ENCODE peak calls at places on chromosomes 1 and 21, in four cellular contexts. S, J, T and U are unnamed samples.

GRCh38 chr1:39103321-39104157 is 77.4 kb downstream of the NDUFS5 start:
- DNase-seq in S (no peak), J (peak; percentile 87), T (no peak), U (no peak)

GRCh38 chr1:30425046-30425445 is 298.3 kb downstream of the MATN1 start:
- DNase-seq in S (no peak), J (no peak), T (no peak), U (no peak)

GRCh38 chr1:116105996-116106395 is 5.2 kb upstream of the MAB21L3 start:
- DNase-seq in S (no peak), J (no peak), T (no peak), U (no peak)

GRCh38 chr1:161962094-161962887 is 61.4 kb downstream of the OLFML2B start:
- DNase-seq in S (no peak), J (peak; percentile 87), T (no peak), U (no peak)

GRCh38 chr1:42933060-42933586 is 25.5 kb downstream of the SLC2A1 start:
- DNase-seq in S (no peak), J (no peak), T (no peak), U (no peak)

GRCh38 chr1:183847646-183848045 is 42.7 kb downstream of the RGL1 start:
- DNase-seq in S (no peak), J (no peak), T (no peak), U (no peak)

GRCh38 chr1:36486436-36487335 is 4.0 kb upstream of the CSF3R start:
- DNase-seq in S (no peak), J (no peak), T (no peak), U (peak; percentile 81)

GRCh38 chr1:22218618-22219250 is 75.8 kb upstream of the WNT4 start:
- DNase-seq in S (no peak), J (no peak), T (no peak), U (no peak)

GRCh38 chr1:117821782-117822447 is 107.5 kb downstream of the GDAP2 start:
- DNase-seq in S (no peak), J (peak; percentile 99), T (no peak), U (no peak)

GRCh38 chr1:153944005-153944821 is 2.3 kb downstream of the DENND4B start:
- DNase-seq in S (no peak), J (no peak), T (no peak), U (peak; percentile 55)

GRCh38 chr1:43864111-43865045 is 69.2 kb upstream of the ARTN start:
- DNase-seq in S (no peak), J (no peak), T (no peak), U (no peak)

GRCh38 chr1:230327892-230328284 is 98.2 kb downstream of the PGBD5 start:
- DNase-seq in S (no peak), J (no peak), T (no peak), U (no peak)

GRCh38 chr1:17485280-17485679 is 45.8 kb upstream of the RCC2 start:
- DNase-seq in S (no peak), J (peak; percentile 10), T (no peak), U (no peak)

GRCh38 chr1:3932156-3932555 is 32.1 kb upstream of the C1orf174 start:
- DNase-seq in S (no peak), J (no peak), T (no peak), U (no peak)

GRCh38 chr1:179230251-179230650 is 774 bp upstream of the ABL2 start:
- DNase-seq in S (no peak), J (peak; percentile 86), T (no peak), U (no peak)

GRCh38 chr1:184753093-184753492 is 1.6 kb downstream of the EDEM3 start:
- DNase-seq in S (no peak), J (no peak), T (no peak), U (no peak)

GRCh38 chr1:8082945-8083344 is 56.8 kb upstream of the ERRFI1 start:
- DNase-seq in S (no peak), J (peak; percentile 84), T (no peak), U (no peak)

GRCh38 chr1:220700591-220701179 is 10.5 kb downstream of the C1orf115 start:
- DNase-seq in S (no peak), J (no peak), T (no peak), U (no peak)

GRCh38 chr1:55140137-55140536 is 75.0 kb downstream of the USP24 start:
- DNase-seq in S (no peak), J (no peak), T (no peak), U (no peak)

GRCh38 chr1:151108331-151108730 is 37.8 kb downstream of the GABPB2 start:
- DNase-seq in S (no peak), J (no peak), T (no peak), U (no peak)

GRCh38 chr1:177082855-177083741 is 81.4 kb downstream of the ASTN1 start:
- DNase-seq in S (no peak), J (peak; percentile 2), T (no peak), U (no peak)

GRCh38 chr21:39641827-39642450 is 29.2 kb downstream of the B3GALT5 start:
- DNase-seq in S (no peak), J (no peak), T (no peak), U (no peak)

GRCh38 chr1:109193653-109194590 is 19.8 kb upstream of the SARS1 start:
- DNase-seq in S (peak; percentile 45), J (no peak), T (peak; percentile 23), U (peak; percentile 75)

GRCh38 chr1:33659641-33660040 is 187.2 kb downstream of the ZSCAN20 start:
- DNase-seq in S (no peak), J (no peak), T (no peak), U (no peak)

GRCh38 chr1:30321216-30321910 is 402.0 kb downstream of the MATN1 start:
- DNase-seq in S (no peak), J (no peak), T (no peak), U (no peak)

DNA sequence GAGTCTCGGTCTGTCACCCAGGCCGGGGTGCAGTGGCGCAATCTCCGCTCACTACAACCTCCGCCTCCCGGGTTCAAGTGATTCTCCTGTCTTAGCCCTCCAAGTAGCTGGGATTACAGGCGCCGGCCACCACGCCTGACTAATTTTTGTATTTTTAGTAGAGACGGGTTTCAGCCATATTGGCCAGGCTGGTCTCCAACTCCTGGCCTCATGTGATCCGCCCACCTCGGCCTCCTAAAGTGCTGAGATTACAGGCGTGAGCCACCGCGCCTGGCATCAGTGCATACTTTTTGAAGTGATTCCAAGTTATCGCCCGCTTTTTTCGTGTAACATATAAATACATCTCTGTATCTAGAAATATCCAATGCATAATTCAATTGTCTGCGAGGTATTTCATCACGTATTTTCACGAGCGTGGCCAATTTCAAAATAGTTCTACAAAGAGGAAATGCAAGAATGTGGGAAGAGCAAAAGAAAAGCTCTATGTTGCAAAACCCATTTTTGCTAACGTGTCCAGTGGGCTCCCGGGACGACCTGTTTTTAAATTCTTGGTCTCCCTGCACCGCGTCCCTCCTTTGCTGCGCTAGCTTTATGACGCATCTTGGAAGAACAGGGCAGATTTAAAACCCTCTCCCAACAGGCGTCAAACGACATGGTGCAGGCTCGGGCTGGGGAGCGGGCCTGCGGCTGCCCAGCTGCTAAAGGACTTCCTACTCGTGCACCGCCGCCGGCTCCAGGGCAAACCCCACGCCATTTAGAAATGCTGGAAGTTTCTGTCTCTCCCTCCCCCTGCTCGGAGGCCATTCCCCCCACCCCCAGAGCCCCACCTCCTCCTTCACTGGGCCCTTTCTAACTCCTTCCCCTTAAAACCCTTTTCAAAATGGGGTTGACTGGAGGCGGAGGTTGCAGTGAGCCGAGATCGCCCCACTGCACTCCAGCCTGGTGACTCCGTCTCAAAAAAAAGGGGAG is 918 bp upstream of the IFNGR2 start:
- DNase-seq in S (no peak), J (peak; percentile 71), T (no peak), U (peak; percentile 41)
- H3K4me1 ChIP-seq in S (peaks cover 25% of the 10 kb centered on the region), J (peaks cover 7% of the 10 kb centered on the region), T (peaks cover 37% of the 10 kb centered on the region), U (peaks cover 23% of the 10 kb centered on the region)

GRCh38 chr1:13764533-13764932 is 64.5 kb downstream of the PRDM2 start:
- DNase-seq in S (no peak), J (peak; percentile 56), T (no peak), U (no peak)
- H3K4me1 ChIP-seq in S (peaks cover 50% of the 10 kb centered on the region), J (peaks cover 17% of the 10 kb centered on the region), T (peaks cover 58% of the 10 kb centered on the region), U (peaks cover 25% of the 10 kb centered on the region)

GRCh38 chr1:203278885-203279406 is 26.4 kb upstream of the BTG2 start:
- DNase-seq in S (no peak), J (no peak), T (no peak), U (no peak)
- H3K4me1 ChIP-seq in S (peaks cover 38% of the 10 kb centered on the region), J (peaks cover 9% of the 10 kb centered on the region), T (peaks cover 29% of the 10 kb centered on the region), U (peaks cover 17% of the 10 kb centered on the region)

GRCh38 chr1:243471026-243471685 is 215.3 kb downstream of the SDCCAG8 start:
- DNase-seq in S (no peak), J (no peak), T (no peak), U (no peak)
- H3K4me1 ChIP-seq in S (no peaks in the 10 kb centered on the region), J (peaks cover 11% of the 10 kb centered on the region), T (no peaks in the 10 kb centered on the region), U (no peaks in the 10 kb centered on the region)

GRCh38 chr1:91697322-91698260 is 188.4 kb downstream of the TGFBR3 start:
- DNase-seq in S (peak; percentile 62), J (peak; percentile 79), T (peak; percentile 25), U (no peak)

GRCh38 chr1:91699339-91699970 is 186.5 kb downstream of the TGFBR3 start:
- DNase-seq in S (no peak), J (peak; percentile 87), T (no peak), U (no peak)

GRCh38 chr1:91700332-91700731 is 185.6 kb downstream of the TGFBR3 start:
- DNase-seq in S (no peak), J (peak; percentile 59), T (no peak), U (no peak)

GRCh38 chr1:91701494-91701869 is 184.5 kb downstream of the TGFBR3 start:
- DNase-seq in S (no peak), J (no peak), T (no peak), U (no peak)

DNA sequence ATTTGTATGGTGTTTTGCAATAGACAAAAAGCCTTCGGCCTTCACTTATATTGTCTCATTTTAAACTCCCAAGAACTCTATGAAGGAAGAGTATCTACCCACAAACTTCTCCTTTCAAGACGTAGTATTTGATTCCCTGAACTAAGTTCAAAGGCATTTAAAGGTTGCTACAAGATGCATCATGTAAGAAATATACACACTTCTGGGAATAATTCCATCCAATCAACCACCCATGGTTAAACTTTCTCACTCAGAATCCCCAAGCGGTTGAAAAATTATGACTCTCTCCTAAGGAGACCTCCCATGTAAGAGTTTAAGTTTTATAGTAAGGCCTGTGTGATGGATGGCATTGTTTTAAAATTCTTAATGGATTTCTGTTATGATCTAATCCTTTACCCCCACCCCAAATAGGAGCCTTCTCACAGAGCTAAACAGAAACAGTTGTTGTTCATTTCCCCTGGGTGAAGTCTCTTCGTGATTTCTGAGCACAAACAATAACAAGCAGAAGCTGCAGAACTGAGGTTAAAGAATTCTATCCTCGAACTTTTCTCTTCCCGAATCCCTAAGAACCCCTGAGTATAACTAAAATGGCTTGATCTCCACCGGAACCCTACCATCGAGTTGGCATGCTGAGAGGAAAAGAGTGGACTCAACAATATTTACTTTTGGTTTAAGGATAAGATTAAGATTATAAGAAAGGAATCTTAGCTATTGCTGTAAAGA is 185.0 kb downstream of the TGFBR3 start:
- DNase-seq in S (no peak), J (peak; percentile 24), T (no peak), U (no peak)
- H3K4me1 ChIP-seq in S (peaks cover 18% of the 10 kb centered on the region), J (peaks cover 17% of the 10 kb centered on the region), T (peaks cover 16% of the 10 kb centered on the region), U (peaks cover 27% of the 10 kb centered on the region)